ENCODE peak calls at places on chromosome 4, in eight cellular contexts. W is Panc1, R is SK-N-SH, G is GM23338, M is HCT116, O is GM12878, D is HepG2, T is K562. U is an unnamed sample.
A peak's percentile ranks its signal among the peaks of the same experiment; 100 is the strongest.

GRCh38 chr4:162523171-162523570 is 359.4 kb upstream of the FSTL5 start:
- DNase-seq in W (no peak), D (no peak), G (no peak), O (no peak), R (no peak), M (no peak), T (no peak), U (no peak)

GRCh38 chr4:25861951-25862410 is 807 bp downstream of the SEL1L3 start:
- DNase-seq in W (no peak), O (no peak), M (no peak), G (peak; percentile 64), R (no peak), D (no peak), T (no peak), U (no peak)

GRCh38 chr4:123994917-123995316 is 598.3 kb downstream of the SPRY1 start:
- DNase-seq in D (no peak), M (peak; percentile 7), G (peak; percentile 49), W (no peak), R (no peak), O (no peak), T (no peak), U (no peak)

GRCh38 chr4:101954351-101954750 is 163.8 kb downstream of the BANK1 start:
- DNase-seq in T (no peak), G (peak; percentile 32), O (no peak), D (no peak), R (no peak), M (no peak), W (no peak), U (no peak)

GRCh38 chr4:67291639-67292038 is 253.7 kb downstream of the CENPC start:
- DNase-seq in O (no peak), R (no peak), W (no peak), G (no peak), D (no peak), T (no peak), M (no peak), U (no peak)

GRCh38 chr4:183729430-183730328 is 70.6 kb downstream of the TRAPPC11 start:
- DNase-seq in T (no peak), R (no peak), W (no peak), M (no peak), O (no peak), D (peak; percentile 27), G (no peak), U (no peak)

GRCh38 chr4:3385719-3386440 is 55.9 kb upstream of the HGFAC start:
- DNase-seq in O (no peak), W (no peak), R (no peak), D (no peak), T (no peak), G (no peak), M (no peak), U (no peak)

GRCh38 chr4:96035727-96036126 is 195.8 kb downstream of the PDHA2 start:
- DNase-seq in M (peak; percentile 32), R (no peak), G (peak; percentile 75), T (peak; percentile 7), O (no peak), D (no peak), W (no peak), U (peak; percentile 25)

GRCh38 chr4:7422098-7422897 is 12.4 kb downstream of the PSAPL1 start:
- DNase-seq in W (no peak), G (no peak), R (peak; percentile 19), M (no peak), D (no peak), T (no peak), O (no peak), U (no peak)

GRCh38 chr4:100721077-100721476 is 203.3 kb upstream of the EMCN start:
- DNase-seq in R (no peak), O (no peak), G (no peak), D (no peak), W (no peak), T (no peak), M (no peak), U (no peak)

GRCh38 chr4:110510955-110511544 is 35.1 kb downstream of the ENPEP start:
- DNase-seq in R (peak; percentile 40), T (peak; percentile 59), O (no peak), M (peak; percentile 56), W (no peak), G (peak; percentile 78), D (peak; percentile 39), U (no peak)

GRCh38 chr4:156771171-156771837 is 200.3 kb downstream of the PDGFC start:
- DNase-seq in G (peak; percentile 54), D (peak; percentile 36), R (peak; percentile 5), M (peak; percentile 51), O (no peak), T (no peak), W (no peak), U (no peak)

GRCh38 chr4:114659386-114660008 is 60.9 kb downstream of the UGT8 start:
- DNase-seq in M (peak; percentile 73), W (peak; percentile 57), O (peak; percentile 32), R (peak; percentile 60), T (peak; percentile 27), G (peak; percentile 90), D (peak; percentile 42), U (peak; percentile 11)

GRCh38 chr4:89509708-89510269 is 202.2 kb upstream of the GPRIN3 start:
- DNase-seq in O (peak; percentile 31), M (no peak), T (no peak), G (no peak), R (no peak), W (no peak), D (no peak), U (no peak)

GRCh38 chr4:70703695-70704332 is 15.5 kb downstream of the UTP3 start:
- DNase-seq in G (peak; percentile 41), M (no peak), R (no peak), O (no peak), D (no peak), W (no peak), T (no peak), U (no peak)

GRCh38 chr4:2402053-2402452 is 16.4 kb downstream of the ZFYVE28 start:
- DNase-seq in O (no peak), T (peak; percentile 91), G (peak; percentile 75), M (no peak), R (peak; percentile 87), W (no peak), D (peak; percentile 73), U (no peak)

GRCh38 chr4:13312264-13312663 is 171.9 kb downstream of the RAB28 start:
- DNase-seq in T (no peak), M (no peak), O (no peak), R (no peak), D (no peak), G (peak; percentile 10), W (no peak), U (no peak)

GRCh38 chr4:47733506-47733905 is 104.4 kb downstream of the CORIN start:
- DNase-seq in G (no peak), T (no peak), R (no peak), O (no peak), M (no peak), D (peak; percentile 86), W (no peak), U (no peak)

GRCh38 chr4:984336-985054 is 2.3 kb upstream of the IDUA start:
- DNase-seq in R (no peak), W (no peak), T (no peak), D (no peak), G (no peak), O (no peak), M (no peak), U (no peak)
- TF ChIP-seq POLR2AphosphoS5 in R (no peak), W (no peak), T (no peak), D (no peak), G (no peak), O (no peak), M (no peak), U (no peak)

DNA sequence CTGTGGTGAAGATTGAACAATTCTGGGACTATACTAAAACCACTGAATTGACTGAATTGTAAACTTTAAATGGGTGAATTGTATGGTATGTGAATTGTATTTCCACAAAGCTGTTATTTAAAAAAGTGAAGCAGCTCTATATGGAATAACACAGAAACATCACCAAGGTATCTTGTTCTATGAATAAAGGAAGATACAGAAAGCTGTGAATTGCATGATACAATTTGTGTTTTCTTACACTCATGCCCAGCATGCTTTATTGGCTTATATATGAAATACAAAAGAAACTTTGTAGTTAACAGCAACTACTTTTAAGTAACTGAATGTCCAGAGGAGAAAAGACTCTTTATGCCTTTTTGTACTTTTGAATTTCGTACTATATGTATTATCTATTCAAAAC is 11.5 kb downstream of the CBR4 start:
- DNase-seq in D (no peak), O (no peak), M (no peak), R (no peak), W (no peak), T (no peak), G (no peak), U (no peak)
- H3K4me3 ChIP-seq in D (no peak overlapping the region), O (no peak overlapping the region), M (no peak overlapping the region), R (no peak overlapping the region), W (no peak overlapping the region), T (no peak overlapping the region), G (no peak overlapping the region), U (no peak overlapping the region)

DNA sequence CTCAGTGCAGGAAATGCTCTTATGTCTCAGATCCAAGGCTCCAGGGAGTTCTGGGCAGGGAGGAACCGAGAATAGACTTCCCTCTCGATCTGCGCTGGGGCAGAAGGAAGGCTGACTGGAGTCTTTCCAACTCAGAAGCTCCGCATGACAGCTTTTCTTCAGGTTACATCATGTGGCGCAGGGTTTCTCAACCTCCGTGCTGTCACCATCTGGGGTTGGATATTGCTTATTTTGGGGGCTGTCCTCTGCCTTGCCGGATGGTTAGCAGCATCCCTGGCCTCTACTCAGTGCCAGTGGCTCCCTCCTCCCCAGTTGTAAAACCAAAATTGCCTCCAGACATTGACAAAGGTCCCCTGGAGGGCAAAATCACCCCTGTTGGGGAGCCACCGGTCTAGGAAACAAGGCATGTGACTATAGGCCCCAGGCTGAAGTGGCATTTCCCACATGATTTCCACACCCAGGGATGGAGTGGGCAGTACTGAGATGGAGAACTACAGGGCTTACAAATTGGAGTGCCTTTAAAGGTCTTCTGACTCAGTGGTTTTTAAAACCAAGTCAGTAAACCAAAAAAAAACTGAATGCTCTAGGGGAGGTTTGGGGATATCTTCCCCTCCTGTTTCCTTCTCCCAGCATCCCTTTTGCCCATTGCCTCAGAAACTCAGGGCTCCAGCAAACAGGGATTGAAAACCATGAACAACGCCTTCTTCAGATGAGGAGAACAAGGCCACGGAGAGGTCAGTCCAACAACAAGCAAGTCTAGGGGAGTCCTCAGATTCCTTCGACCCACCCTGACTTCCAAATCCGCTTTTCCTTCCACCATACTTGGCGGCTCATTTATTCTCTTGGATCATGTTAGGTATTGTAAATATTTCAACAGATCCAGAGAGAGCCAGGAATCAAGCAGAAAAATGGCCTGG is 21.6 kb downstream of the REELD1 start:
- DNase-seq in W (no peak), T (no peak), O (no peak), R (no peak), G (no peak), M (no peak), D (no peak), U (peak; percentile 59)
- TF ChIP-seq REST in W (no peak), T (no peak), O (no peak), R (no peak), G (no peak), M (no peak), D (no peak), U (no peak)

GRCh38 chr4:36086387-36086786 is 157.9 kb downstream of the ARAP2 start:
- DNase-seq in T (no peak), W (no peak), M (no peak), D (no peak), G (no peak), R (no peak), O (no peak), U (no peak)

GRCh38 chr4:36091997-36092396 is 152.3 kb downstream of the ARAP2 start:
- DNase-seq in R (no peak), M (no peak), D (no peak), W (no peak), T (no peak), O (no peak), G (no peak), U (no peak)

GRCh38 chr4:36082817-36083216 is 161.5 kb downstream of the ARAP2 start:
- DNase-seq in M (no peak), G (no peak), O (no peak), W (no peak), T (no peak), R (no peak), D (no peak), U (no peak)

GRCh38 chr4:36088542-36088941 is 155.8 kb downstream of the ARAP2 start:
- DNase-seq in T (no peak), O (no peak), G (no peak), R (no peak), M (no peak), D (peak; percentile 2), W (no peak), U (no peak)
- TF ChIP-seq POLR2AphosphoS5 in T (no peak), O (no peak), G (no peak), R (no peak), M (no peak), D (no peak), W (no peak), U (no peak)